ENCODE peak calls at places on chromosomes 7 and 10, in nine cellular contexts. B, A, V, M, D, Q, G, U and K are unnamed samples.

GRCh38 chr7:127833641-127834040 is 181.6 kb downstream of the SND1 start:
- DNase-seq in B (no peak), A (no peak), V (no peak), M (peak), D (no peak), Q (peak), G (no peak), U (peak), K (no peak)

GRCh38 chr10:7405637-7406036 is 5.2 kb downstream of the SFMBT2 start:
- DNase-seq in B (no peak), A (no peak), V (no peak), M (no peak), D (no peak), Q (no peak), G (no peak), U (no peak), K (no peak)

GRCh38 chr7:116234517-116235200 is 24.3 kb downstream of the TES start:
- DNase-seq in B (no peak), A (no peak), V (no peak), M (no peak), D (no peak), Q (no peak), G (no peak), U (no peak), K (no peak)

GRCh38 chr10:124539935-124540641 is 78.5 kb downstream of the LHPP start:
- DNase-seq in B (peak), A (peak), V (peak), M (peak), D (peak), Q (peak), G (no peak), U (peak), K (peak)

GRCh38 chr7:70735313-70735712 is 396.6 kb upstream of the GALNT17 start:
- DNase-seq in B (no peak), A (no peak), V (no peak), M (no peak), D (no peak), Q (no peak), G (no peak), U (no peak), K (no peak)

GRCh38 chr7:458511-459245 is 61.0 kb downstream of the PDGFA start:
- DNase-seq in B (no peak), A (no peak), V (no peak), M (no peak), D (no peak), Q (no peak), G (no peak), U (no peak), K (no peak)

GRCh38 chr7:35736725-35737124 is 41.8 kb upstream of the HERPUD2 start:
- DNase-seq in B (no peak), A (no peak), V (no peak), M (no peak), D (no peak), Q (peak), G (no peak), U (peak), K (peak)

GRCh38 chr10:26697922-26698608 is 564 bp downstream of the PDSS1 start:
- DNase-seq in B (peak), A (no peak), V (no peak), M (no peak), D (no peak), Q (no peak), G (no peak), U (peak), K (no peak)

GRCh38 chr7:140297192-140297591 is 101.1 kb downstream of the SLC37A3 start:
- DNase-seq in B (no peak), A (peak), V (no peak), M (no peak), D (no peak), Q (no peak), G (no peak), U (no peak), K (no peak)

GRCh38 chr10:75400769-75401568 is 595 bp downstream of the ZNF503 start:
- DNase-seq in B (no peak), A (peak), V (no peak), M (peak), D (no peak), Q (peak), G (no peak), U (peak), K (peak)

GRCh38 chr10:91220954-91221696 is 662 bp downstream of the PCGF5 start:
- DNase-seq in B (no peak), A (peak), V (peak), M (peak), D (no peak), Q (peak), G (no peak), U (peak), K (no peak)

GRCh38 chr7:28343462-28343861 is 68.9 kb upstream of the CREB5 start:
- DNase-seq in B (no peak), A (no peak), V (no peak), M (no peak), D (no peak), Q (no peak), G (no peak), U (no peak), K (no peak)

GRCh38 chr7:95501261-95501816 is 15.6 kb downstream of the ASB4 start:
- DNase-seq in B (no peak), A (peak), V (no peak), M (no peak), D (no peak), Q (no peak), G (no peak), U (no peak), K (no peak)